ENCODE peak calls at places on chromosomes 7 and 10, in six cellular contexts. E, Q, Z, O, F and A are unnamed samples.

GRCh38 chr7:105524840-105525239 is 2.8 kb upstream of the PUS7 start:
- DNase-seq in E (no peak), F (no peak), O (no peak), Q (no peak), Z (no peak), A (no peak)

GRCh38 chr10:127374074-127374680 is 174.9 kb upstream of the NPS start:
- DNase-seq in O (no peak), Z (no peak), F (no peak), Q (no peak), E (no peak), A (no peak)

GRCh38 chr7:151940048-151940845 is 16.0 kb upstream of the GALNTL5 start:
- DNase-seq in E (no peak), F (no peak), Q (no peak), O (no peak), Z (no peak), A (no peak)

GRCh38 chr7:106313456-106313891 is 28.7 kb upstream of the NAMPT start:
- DNase-seq in F (no peak), O (no peak), Q (no peak), E (no peak), Z (no peak), A (no peak)

GRCh38 chr10:47314416-47314970 is 7.8 kb upstream of the GDF2 start:
- DNase-seq in Q (no peak), F (no peak), E (no peak), O (no peak), Z (no peak), A (no peak)

GRCh38 chr7:73960548-73960947 is 67.4 kb upstream of the ELN start:
- DNase-seq in F (peak), Z (no peak), O (no peak), Q (no peak), E (no peak), A (no peak)

GRCh38 chr10:73480158-73480557 is 15.7 kb downstream of the PPP3CB start:
- DNase-seq in E (no peak), O (no peak), Q (no peak), Z (no peak), F (no peak), A (no peak)

GRCh38 chr7:41134242-41134872 is 568.5 kb downstream of the INHBA start:
- DNase-seq in Q (no peak), O (no peak), Z (no peak), F (no peak), E (no peak), A (no peak)

GRCh38 chr7:88377421-88377820 is 70.7 kb upstream of the STEAP4 start:
- DNase-seq in Q (no peak), E (no peak), Z (no peak), O (no peak), F (no peak), A (no peak)

GRCh38 chr7:115618676-115619075 is 411.9 kb downstream of the TFEC start:
- DNase-seq in F (no peak), Q (no peak), E (no peak), Z (no peak), O (no peak), A (no peak)

GRCh38 chr7:75872073-75872782 is 6.6 kb upstream of the RHBDD2 start:
- DNase-seq in F (no peak), Z (no peak), E (no peak), Q (peak), O (no peak), A (no peak)

GRCh38 chr10:114045071-114045737 is 1.5 kb downstream of the ADRB1 start:
- DNase-seq in Z (no peak), F (no peak), E (no peak), Q (no peak), O (no peak), A (no peak)

GRCh38 chr7:139059905-139060304 is 24.1 kb upstream of the ZC3HAV1L start:
- DNase-seq in F (no peak), Q (no peak), O (no peak), E (no peak), Z (no peak), A (no peak)

GRCh38 chr10:51007781-51008180 is 66.5 kb upstream of the PRKG1 start:
- DNase-seq in E (no peak), O (no peak), Q (no peak), F (no peak), Z (no peak), A (no peak)

GRCh38 chr7:22666732-22667131 is 60.3 kb upstream of the IL6 start:
- DNase-seq in O (no peak), F (no peak), Z (no peak), E (no peak), Q (no peak), A (no peak)

GRCh38 chr7:1372671-1373379 is 86.4 kb downstream of the MICALL2 start:
- DNase-seq in O (no peak), E (no peak), Z (no peak), F (no peak), Q (no peak), A (no peak)

GRCh38 chr10:93296151-93296550 is 186.0 kb downstream of the MYOF start:
- DNase-seq in Q (no peak), O (no peak), Z (no peak), E (no peak), F (no peak), A (no peak)

GRCh38 chr7:15600298-15600697 is 38.5 kb upstream of the AGMO start:
- DNase-seq in F (no peak), O (no peak), Q (no peak), Z (no peak), E (no peak), A (no peak)

GRCh38 chr7:158239290-158239981 is 348.2 kb downstream of the PTPRN2 start:
- DNase-seq in Z (no peak), O (no peak), E (no peak), F (no peak), Q (peak), A (no peak)

GRCh38 chr7:95471076-95471475 is 14.7 kb upstream of the ASB4 start:
- DNase-seq in F (no peak), E (no peak), O (no peak), Q (no peak), Z (no peak), A (no peak)

GRCh38 chr10:1734288-1734687 is 3.0 kb downstream of the ADARB2 start:
- DNase-seq in F (no peak), O (no peak), Z (no peak), Q (no peak), E (no peak), A (no peak)

GRCh38 chr7:151661556-151661955 is 141.9 kb upstream of the RHEB start:
- DNase-seq in Q (no peak), Z (no peak), E (no peak), F (no peak), O (no peak), A (no peak)